ENCODE peak calls at places on chromosomes 12 and 14, in five cellular contexts. J, F, N, T and Q are unnamed samples.

GRCh38 chr14:92670177-92670576 is 78.2 kb downstream of the LGMN start:
- DNase-seq in J (no peak), F (no peak), N (no peak), T (no peak), Q (no peak)

GRCh38 chr12:1013618-1014489 is 22.8 kb downstream of the ERC1 start:
- DNase-seq in J (peak; percentile 54), F (no peak), N (no peak), T (no peak), Q (no peak)

GRCh38 chr14:67674139-67674479 is 323 bp downstream of the VTI1B start:
- DNase-seq in J (peak; percentile 63), F (peak; percentile 27), N (peak; percentile 91), T (peak; percentile 29), Q (peak; percentile 88)

GRCh38 chr12:62760779-62761178 is 174.2 kb downstream of the PPM1H start:
- DNase-seq in J (no peak), F (no peak), N (no peak), T (no peak), Q (no peak)

GRCh38 chr12:43551271-43551970 is 582 bp downstream of the ADAMTS20 start:
- DNase-seq in J (no peak), F (no peak), N (peak; percentile 60), T (no peak), Q (peak; percentile 63)

GRCh38 chr14:90398315-90398811 is 1.5 kb downstream of the CALM1 start:
- DNase-seq in J (no peak), F (no peak), N (no peak), T (peak; percentile 42), Q (peak; percentile 22)

GRCh38 chr14:104517426-104517825 is 62.1 kb upstream of the C14orf180 start:
- DNase-seq in J (peak; percentile 31), F (no peak), N (no peak), T (no peak), Q (no peak)

GRCh38 chr14:63186453-63186852 is 17.8 kb upstream of the RHOJ start:
- DNase-seq in J (no peak), F (no peak), N (no peak), T (no peak), Q (no peak)

GRCh38 chr12:11684393-11684792 is 34.9 kb downstream of the ETV6 start:
- DNase-seq in J (no peak), F (no peak), N (no peak), T (no peak), Q (no peak)

GRCh38 chr12:27969901-27970390 is 2.6 kb downstream of the PTHLH start:
- DNase-seq in J (peak; percentile 74), F (peak; percentile 50), N (no peak), T (peak; percentile 47), Q (peak; percentile 87)

GRCh38 chr14:70190156-70190555 is 1.4 kb upstream of the SLC8A3 start:
- DNase-seq in J (no peak), F (no peak), N (peak; percentile 9), T (no peak), Q (no peak)

GRCh38 chr12:101713059-101713682 is 15.7 kb downstream of the CHPT1 start:
- DNase-seq in J (no peak), F (no peak), N (no peak), T (no peak), Q (no peak)

GRCh38 chr14:100104523-100105300 is 39.5 kb downstream of the EVL start:
- DNase-seq in J (peak; percentile 38), F (no peak), N (no peak), T (no peak), Q (peak; percentile 19)

GRCh38 chr12:100398307-100398706 is 41.4 kb downstream of the SLC17A8 start:
- DNase-seq in J (no peak), F (no peak), N (no peak), T (no peak), Q (no peak)

GRCh38 chr14:37457334-37457733 is 137.7 kb downstream of the FOXA1 start:
- DNase-seq in J (no peak), F (no peak), N (no peak), T (no peak), Q (no peak)

GRCh38 chr12:7136071-7136470 is 5.9 kb downstream of the CLSTN3 start:
- DNase-seq in J (no peak), F (no peak), N (no peak), T (no peak), Q (no peak)

GRCh38 chr12:6393109-6393508 is 9.1 kb downstream of the LTBR start:
- DNase-seq in J (no peak), F (no peak), N (no peak), T (no peak), Q (no peak)

GRCh38 chr12:28700161-28700560 is 448.9 kb upstream of the FAR2 start:
- DNase-seq in J (no peak), F (no peak), N (no peak), T (no peak), Q (no peak)

GRCh38 chr12:99250091-99250490 is 397.5 kb upstream of the GARIN6 start:
- DNase-seq in J (no peak), F (no peak), N (no peak), T (no peak), Q (peak; percentile 61)

GRCh38 chr12:28543021-28543890 is 353.0 kb downstream of the CCDC91 start:
- DNase-seq in J (no peak), F (no peak), N (no peak), T (no peak), Q (no peak)